ENCODE peak calls at places on chromosomes 12 and 14, in six cellular contexts. S is erythroblast, X is ELR, H is trophoblast cell, P is PC-3, O is IMR-90. C is an unnamed sample.

GRCh38 chr12:613996-614726 is 49.1 kb downstream of the NINJ2 start:
- DNase-seq in S (no peak), X (peak), H (peak), P (no peak), O (no peak), C (no peak)

GRCh38 chr14:91410781-91411536 is 6.7 kb downstream of the CCDC88C start:
- DNase-seq in S (no peak), X (no peak), H (no peak), P (no peak), O (no peak), C (no peak)

GRCh38 chr14:22556990-22557623 is 31.9 kb downstream of the DAD1 start:
- DNase-seq in S (peak), X (peak), H (peak), P (peak), O (peak), C (peak)

GRCh38 chr14:39417014-39417413 is 15.2 kb downstream of the FBXO33 start:
- DNase-seq in S (peak), X (peak), H (no peak), P (peak), O (no peak), C (peak)

GRCh38 chr14:90287791-90288190 is 31.4 kb downstream of the PSMC1 start:
- DNase-seq in S (no peak), X (no peak), H (no peak), P (no peak), O (no peak), C (no peak)

GRCh38 chr12:126248871-126249403 is 1183.7 kb downstream of the AACS start:
- DNase-seq in S (no peak), X (no peak), H (peak), P (no peak), O (no peak), C (no peak)

GRCh38 chr14:36975834-36976233 is 196.6 kb downstream of the SLC25A21 start:
- DNase-seq in S (peak), X (peak), H (no peak), P (peak), O (peak), C (peak)

GRCh38 chr12:124811633-124812032 is 52.0 kb downstream of the SCARB1 start:
- DNase-seq in S (no peak), X (no peak), H (no peak), P (no peak), O (no peak), C (no peak)

GRCh38 chr12:2046959-2047358 is 5.8 kb upstream of the CACNA1C start:
- DNase-seq in S (no peak), X (no peak), H (no peak), P (no peak), O (no peak), C (no peak)

GRCh38 chr12:80627773-80628172 is 79.7 kb upstream of the MYF6 start:
- DNase-seq in S (no peak), X (peak), H (no peak), P (peak), O (peak), C (peak)

GRCh38 chr14:23299558-23299957 is 3.1 kb downstream of the PPP1R3E start:
- DNase-seq in S (peak), X (peak), H (peak), P (peak), O (peak), C (peak)

GRCh38 chr12:26651566-26652188 is 181.3 kb downstream of the ITPR2 start:
- DNase-seq in S (peak), X (peak), H (peak), P (peak), O (peak), C (peak)

GRCh38 chr14:106844608-106845285 is 1318.4 kb downstream of the TMEM121 start:
- DNase-seq in S (no peak), X (no peak), H (peak), P (peak), O (no peak), C (peak)

GRCh38 chr12:106223485-106224391 is 24.1 kb downstream of the CKAP4 start:
- DNase-seq in S (peak), X (peak), H (peak), P (peak), O (peak), C (peak)

GRCh38 chr12:115660211-115660805 is 617.2 kb downstream of the MED13L start:
- DNase-seq in S (no peak), X (peak), H (no peak), P (peak), O (no peak), C (peak)

C was measured in mammary epithelial cell.